ENCODE peak calls at places on chromosomes 6 and 20, in eight cellular contexts. N is NT2/D1, T is esophagus muscularis mucosa, G is cardiac muscle cell, O is Caki2, R is aorta, M is activated T-cell treated with anti-CD3 and anti-CD28 coated beads for 1 hour, J is NCI-H526 treated with DMSO at 0.1 percent for 48 hours. U is an unnamed sample.
A peak's percentile ranks its signal among the peaks of the same experiment; 100 is the strongest.

GRCh38 chr6:152160346-152160745 is 352.9 kb downstream of the ESR1 start:
- DNase-seq in O (no peak), M (no peak), G (no peak), N (no peak), J (no peak), R (no peak), T (no peak), U (no peak)

GRCh38 chr6:34709386-34709785 is 12.8 kb upstream of the ILRUN start:
- DNase-seq in M (no peak), T (no peak), G (peak; percentile 90), R (peak; percentile 72), J (no peak), O (no peak), N (no peak), U (no peak)

GRCh38 chr20:62354811-62355341 is 12.2 kb downstream of the LAMA5 start:
- DNase-seq in N (no peak), G (no peak), O (no peak), R (peak; percentile 51), J (no peak), T (no peak), M (no peak), U (no peak)

GRCh38 chr6:40743690-40744446 is 156.7 kb upstream of the LRFN2 start:
- DNase-seq in O (no peak), R (no peak), N (no peak), T (no peak), J (no peak), G (no peak), M (no peak), U (no peak)

GRCh38 chr6:113293106-113293505 is 564.0 kb upstream of the MARCKS start:
- DNase-seq in N (no peak), M (no peak), O (no peak), J (no peak), T (no peak), R (no peak), G (no peak), U (no peak)

GRCh38 chr6:139515511-139515910 is 141.1 kb upstream of the CITED2 start:
- DNase-seq in T (no peak), G (no peak), R (no peak), J (peak; percentile 12), M (no peak), O (peak; percentile 9), N (no peak), U (no peak)

GRCh38 chr6:128039542-128039941 is 138.7 kb upstream of the THEMIS start:
- DNase-seq in J (no peak), G (no peak), T (no peak), M (no peak), R (no peak), O (no peak), N (no peak), U (no peak)

GRCh38 chr6:163180874-163181541 is 233.5 kb upstream of the QKI start:
- DNase-seq in N (peak; percentile 15), R (peak; percentile 82), J (peak; percentile 22), M (no peak), O (no peak), G (peak; percentile 84), T (peak; percentile 89), U (no peak)

GRCh38 chr6:53771780-53772624 is 22.8 kb upstream of the LRRC1 start:
- DNase-seq in J (no peak), N (no peak), M (no peak), T (no peak), R (no peak), O (no peak), G (no peak), U (no peak)

GRCh38 chr6:168192195-168192900 is 113.3 kb upstream of the FRMD1 start:
- DNase-seq in J (peak; percentile 87), G (no peak), O (no peak), T (no peak), M (no peak), R (no peak), N (no peak), U (no peak)

GRCh38 chr6:89734526-89734925 is 85.1 kb downstream of the MDN1 start:
- DNase-seq in M (no peak), T (no peak), G (no peak), J (no peak), R (no peak), N (no peak), O (peak; percentile 34), U (no peak)

GRCh38 chr6:5205035-5205469 is 55.7 kb downstream of the LYRM4 start:
- DNase-seq in G (no peak), M (no peak), O (no peak), N (no peak), R (no peak), T (no peak), J (no peak), U (no peak)

GRCh38 chr20:62132421-62132820 is 10.1 kb downstream of the LSM14B start:
- DNase-seq in M (no peak), R (no peak), J (no peak), N (no peak), O (no peak), G (no peak), T (no peak), U (no peak)

GRCh38 chr20:33166533-33167113 is 1.3 kb upstream of the BPIFA2 start:
- DNase-seq in J (no peak), R (no peak), G (no peak), O (no peak), M (no peak), T (no peak), N (no peak), U (no peak)

GRCh38 chr6:4625557-4625956 is 150.6 kb upstream of the CDYL start:
- DNase-seq in N (no peak), T (no peak), R (no peak), M (no peak), O (no peak), G (no peak), J (no peak), U (no peak)

U was measured in T1000.